ENCODE peak calls at places on chromosomes 2 and 18, in ten cellular contexts. T is left cardiac atrium, N is left colon, H is retina, D is cerebellum, C is left kidney, P is BJ, X is T-cell, I is endothelial cell, Q is nucleus accumbens. F is an unnamed sample.

GRCh38 chr2:24926220-24926601 is 6.2 kb upstream of the ADCY3 start:
- DNase-seq in T (no peak), N (no peak), H (no peak), D (no peak), C (no peak), P (no peak), X (no peak), I (no peak), Q (no peak), F (no peak)

GRCh38 chr2:28422903-28423741 is 30.5 kb downstream of the FOSL2 start:
- DNase-seq in T (no peak), N (no peak), H (no peak), D (no peak), C (no peak), P (no peak), X (no peak), I (no peak), Q (no peak), F (no peak)

GRCh38 chr2:188523901-188524300 is 232.2 kb downstream of the GULP1 start:
- DNase-seq in T (no peak), N (no peak), H (no peak), D (no peak), C (no peak), P (no peak), X (no peak), I (no peak), Q (no peak), F (no peak)

GRCh38 chr2:86441789-86442641 is 844 bp downstream of the KDM3A start:
- DNase-seq in T (peak), N (peak), H (peak), D (peak), C (peak), P (no peak), X (peak), I (peak), Q (peak), F (no peak)

GRCh38 chr2:206572725-206573124 is 69.6 kb upstream of the FAM237A start:
- DNase-seq in T (no peak), N (no peak), H (no peak), D (no peak), C (no peak), P (no peak), X (no peak), I (no peak), Q (no peak), F (no peak)

GRCh38 chr18:47118986-47119385 is 31.3 kb downstream of the HDHD2 start:
- DNase-seq in T (no peak), N (no peak), H (no peak), D (no peak), C (no peak), P (no peak), X (no peak), I (no peak), Q (no peak), F (no peak)

GRCh38 chr2:196984888-196985287 is 58.4 kb upstream of the PGAP1 start:
- DNase-seq in T (no peak), N (no peak), H (no peak), D (peak), C (no peak), P (no peak), X (no peak), I (no peak), Q (no peak), F (no peak)

GRCh38 chr18:35837922-35838496 is 134.5 kb upstream of the RMP24 start:
- DNase-seq in T (no peak), N (no peak), H (no peak), D (no peak), C (no peak), P (no peak), X (no peak), I (no peak), Q (no peak), F (no peak)

GRCh38 chr2:130390460-130391057 is 34.7 kb downstream of the PTPN18 start:
- DNase-seq in T (no peak), N (peak), H (no peak), D (no peak), C (peak), P (no peak), X (no peak), I (no peak), Q (no peak), F (no peak)

GRCh38 chr2:85134255-85135065 is 1.3 kb downstream of the TCF7L1 start:
- DNase-seq in T (peak), N (peak), H (peak), D (no peak), C (peak), P (no peak), X (no peak), I (peak), Q (peak), F (no peak)

GRCh38 chr2:240584486-240585031 is 2.0 kb upstream of the CAPN10 start:
- DNase-seq in T (peak), N (no peak), H (no peak), D (no peak), C (no peak), P (no peak), X (no peak), I (no peak), Q (no peak), F (no peak)

GRCh38 chr2:20648831-20649230 is 2.1 kb downstream of the HS1BP3 start:
- DNase-seq in T (no peak), N (no peak), H (no peak), D (no peak), C (no peak), P (no peak), X (no peak), I (no peak), Q (no peak), F (no peak)

GRCh38 chr2:217824223-217824622 is 178.6 kb downstream of the TNS1 start:
- DNase-seq in T (no peak), N (no peak), H (no peak), D (no peak), C (no peak), P (no peak), X (no peak), I (no peak), Q (no peak), F (no peak)

GRCh38 chr2:18648161-18648560 is 58.8 kb upstream of the NT5C1B start:
- DNase-seq in T (no peak), N (no peak), H (no peak), D (no peak), C (peak), P (no peak), X (no peak), I (no peak), Q (no peak), F (no peak)

GRCh38 chr2:46319711-46320110 is 22.5 kb downstream of the EPAS1 start:
- DNase-seq in T (no peak), N (no peak), H (no peak), D (no peak), C (no peak), P (no peak), X (no peak), I (no peak), Q (no peak), F (no peak)

GRCh38 chr2:237057893-237058300 is 27.8 kb upstream of the COPS8 start:
- DNase-seq in T (no peak), N (no peak), H (no peak), D (no peak), C (no peak), P (no peak), X (no peak), I (no peak), Q (no peak), F (no peak)

GRCh38 chr2:174680221-174680620 is 82.6 kb upstream of the WIPF1 start:
- DNase-seq in T (no peak), N (no peak), H (no peak), D (no peak), C (no peak), P (no peak), X (no peak), I (no peak), Q (no peak), F (no peak)

GRCh38 chr2:225660262-225661091 is 261.0 kb downstream of the NYAP2 start:
- DNase-seq in T (peak), N (peak), H (peak), D (peak), C (peak), P (no peak), X (peak), I (peak), Q (peak), F (peak)

GRCh38 chr2:95346236-95346737 is 49.1 kb downstream of the KCNIP3 start:
- DNase-seq in T (peak), N (peak), H (no peak), D (peak), C (peak), P (no peak), X (no peak), I (no peak), Q (no peak), F (no peak)